ENCODE peak calls at places on chromosomes 13 and 19, in ten cellular contexts. R is NCI-H774; G is SHP77; C is activated T-helper 1 cell treated with anti-CD3 and anti-CD28 coated beads, Interleukin-2, amount 50 U/mL, for 16 hours; W is HFFc6; B is Calu3; Z is brain microvascular endothelial cell; F is activated T-helper 2 cell treated with anti-CD3 and anti-CD28 coated beads, Interferon-gamma antibody, Interleukin-2, Interleukin-4, amounts not matched to agents 10 μg/mL and 5 μg/mL and 100 μg/mL, durations not matched to agents 14 hours and 24 hours and 36 hours; E is AG10803; N is neuronal stem cell. D is an unnamed sample.

GRCh38 chr13:33383724-33384577 is 98.4 kb upstream of the STARD13 start:
- DNase-seq in W (no peak), G (no peak), N (no peak), Z (no peak), B (no peak), E (no peak), F (no peak), C (no peak), R (no peak), D (no peak)

GRCh38 chr13:44470623-44471562 is 97.3 kb downstream of the SERP2 start:
- DNase-seq in N (no peak), F (no peak), Z (no peak), E (no peak), R (no peak), B (no peak), C (no peak), G (no peak), W (no peak), D (no peak)

GRCh38 chr13:33207616-33207964 is 78.0 kb downstream of the STARD13 start:
- DNase-seq in N (no peak), C (no peak), Z (no peak), R (no peak), F (no peak), W (peak), G (no peak), E (peak), B (no peak), D (no peak)

GRCh38 chr19:40802300-40803169 is 3.5 kb downstream of the EGLN2 start:
- DNase-seq in B (no peak), R (no peak), Z (no peak), N (no peak), W (no peak), E (no peak), F (no peak), G (no peak), C (no peak), D (no peak)

GRCh38 chr19:41563847-41564514 is 12.0 kb upstream of the CEACAM21 start:
- DNase-seq in E (no peak), Z (no peak), N (no peak), F (no peak), B (peak), C (no peak), R (no peak), G (no peak), W (no peak), D (peak)

GRCh38 chr13:74250738-74251190 is 116.6 kb upstream of the KLF12 start:
- DNase-seq in E (peak), C (no peak), N (no peak), Z (peak), G (no peak), W (peak), F (no peak), B (no peak), R (no peak), D (no peak)

GRCh38 chr13:96053003-96053703 is at the start of gene UGGT2:
- DNase-seq in E (peak), W (peak), N (peak), G (peak), F (peak), Z (peak), C (no peak), R (peak), B (peak), D (peak)

GRCh38 chr13:43877788-43878187 is 1.8 kb downstream of the CCDC122 start:
- DNase-seq in W (no peak), G (no peak), C (no peak), N (no peak), E (peak), F (no peak), B (no peak), Z (no peak), R (no peak), D (no peak)

GRCh38 chr13:44932850-44933251 is 56.4 kb downstream of the NUFIP1 start:
- DNase-seq in E (peak), C (no peak), W (peak), F (no peak), G (no peak), Z (peak), B (no peak), N (no peak), R (no peak), D (peak)

GRCh38 chr19:47582320-47582909 is 9.5 kb upstream of the ZNF541 start:
- DNase-seq in C (no peak), N (no peak), G (no peak), F (no peak), B (no peak), Z (peak), R (no peak), E (peak), W (peak), D (no peak)

GRCh38 chr13:25872871-25873607 is 178.8 kb downstream of the SHISA2 start:
- DNase-seq in Z (no peak), W (no peak), G (no peak), N (no peak), C (no peak), R (no peak), F (no peak), E (no peak), B (no peak), D (no peak)

GRCh38 chr13:97659602-97660001 is 225.6 kb downstream of the RAP2A start:
- DNase-seq in C (no peak), E (peak), G (peak), N (peak), F (no peak), W (no peak), B (no peak), R (no peak), Z (no peak), D (peak)

GRCh38 chr19:54470276-54470887 is 2.7 kb downstream of the CDC42EP5 start:
- DNase-seq in Z (no peak), R (no peak), C (no peak), B (no peak), G (no peak), E (no peak), N (no peak), W (no peak), F (no peak), D (no peak)

GRCh38 chr19:18996796-18997394 is 36.4 kb downstream of the SUGP2 start:
- DNase-seq in R (no peak), E (no peak), W (no peak), G (no peak), C (no peak), N (no peak), F (no peak), Z (no peak), B (no peak), D (no peak)

GRCh38 chr19:43983912-43984686 is at the start of gene ZNF155:
- DNase-seq in B (peak), Z (peak), C (peak), E (peak), N (peak), R (peak), G (peak), F (peak), W (peak), D (peak)

GRCh38 chr13:113669871-113670341 is 2.9 kb downstream of the GRK1 start:
- DNase-seq in G (no peak), E (no peak), F (no peak), R (no peak), N (no peak), Z (no peak), B (no peak), C (no peak), W (no peak), D (no peak)

GRCh38 chr19:49212302-49212701 is 54.7 kb downstream of the TRPM4 start:
- DNase-seq in G (no peak), N (no peak), B (no peak), F (no peak), W (no peak), E (peak), Z (no peak), R (no peak), C (no peak), D (no peak)

GRCh38 chr13:114022876-114023275 is 49.0 kb upstream of the C13orf46 start:
- DNase-seq in R (no peak), G (no peak), Z (no peak), N (no peak), W (no peak), C (no peak), B (no peak), E (no peak), F (no peak), D (no peak)

GRCh38 chr13:87057807-87058520 is 613.2 kb upstream of the SLITRK5 start:
- DNase-seq in Z (no peak), E (no peak), C (no peak), W (no peak), F (no peak), B (no peak), R (no peak), G (no peak), N (no peak), D (no peak)

GRCh38 chr19:42540071-42540553 is 11.8 kb upstream of the CEACAM1 start:
- DNase-seq in N (no peak), W (no peak), E (no peak), R (peak), F (no peak), G (peak), Z (no peak), B (no peak), C (no peak), D (no peak)

GRCh38 chr13:54210397-54211050 is 1181.9 kb downstream of the OLFM4 start:
- DNase-seq in Z (no peak), G (no peak), R (no peak), E (no peak), C (no peak), N (no peak), W (no peak), F (no peak), B (no peak), D (no peak)

GRCh38 chr13:36030670-36031331 is 100.4 kb downstream of the DCLK1 start:
- DNase-seq in C (no peak), N (no peak), R (no peak), Z (peak), B (no peak), F (no peak), W (no peak), E (peak), G (no peak), D (no peak)

GRCh38 chr19:40246292-40247073 is 20.0 kb upstream of the CCNP start:
- DNase-seq in F (no peak), W (no peak), N (no peak), R (no peak), G (no peak), Z (no peak), C (no peak), E (no peak), B (no peak), D (no peak)

GRCh38 chr19:49362048-49362925 is at the start of gene TEAD2:
- DNase-seq in W (peak), E (peak), Z (peak), F (no peak), C (no peak), N (peak), G (no peak), B (peak), R (no peak), D (peak)

GRCh38 chr13:26498524-26499208 is 58.8 kb upstream of the WASF3 start:
- DNase-seq in Z (peak), R (no peak), G (no peak), B (no peak), C (no peak), E (no peak), N (no peak), W (peak), F (no peak), D (no peak)

GRCh38 chr13:61734683-61735082 is 319.0 kb upstream of the PCDH20 start:
- DNase-seq in R (no peak), N (no peak), F (no peak), W (no peak), E (no peak), B (no peak), G (no peak), Z (no peak), C (no peak), D (no peak)

GRCh38 chr19:2270157-2270571 is 11.8 kb downstream of the PEAK3 start:
- DNase-seq in W (no peak), Z (no peak), C (no peak), R (no peak), G (no peak), E (peak), F (peak), B (no peak), N (no peak), D (no peak)

GRCh38 chr19:14003279-14004051 is 2.7 kb downstream of the RFX1 start:
- DNase-seq in C (no peak), Z (no peak), W (no peak), R (no peak), G (no peak), B (no peak), F (no peak), N (no peak), E (peak), D (no peak)

GRCh38 chr13:48731957-48732569 is 78.3 kb downstream of the CYSLTR2 start:
- DNase-seq in E (peak), R (no peak), W (no peak), C (peak), B (peak), Z (no peak), N (peak), F (peak), G (peak), D (peak)

GRCh38 chr13:102680842-102681725 is 13.8 kb downstream of the METTL21C start:
- DNase-seq in Z (no peak), R (no peak), G (no peak), B (no peak), F (no peak), C (no peak), E (peak), W (peak), N (no peak), D (no peak)